ENCODE peak calls at places on chromosomes 12 and 14, in four cellular contexts. One of them, this sample, is unnamed.

GRCh38 chr14:100223332-100224171 is 15.4 kb upstream of the YY1 start:
- DNase-seq in T-helper 1 cell: no peak
- DNase-seq in NCI-H146: no peak
- DNase-seq in effector memory CD8-positive, alpha-beta T cell: no peak
- DNase-seq in this sample: no peak

GRCh38 chr12:54383041-54383609 is 1.4 kb downstream of the ZNF385A start:
- DNase-seq in NCI-H146: no peak
- DNase-seq in effector memory CD8-positive, alpha-beta T cell: no peak
- DNase-seq in T-helper 1 cell: no peak
- DNase-seq in this sample: no peak

GRCh38 chr12:132593938-132594358 is 16.4 kb downstream of the LRCOL1 start:
- DNase-seq in T-helper 1 cell: no peak
- DNase-seq in NCI-H146: peak; percentile 98
- DNase-seq in effector memory CD8-positive, alpha-beta T cell: no peak
- DNase-seq in this sample: peak; percentile 60

GRCh38 chr12:101407054-101407437 is 526 bp downstream of the ARL1 start:
- DNase-seq in effector memory CD8-positive, alpha-beta T cell: no peak
- DNase-seq in NCI-H146: peak; percentile 51
- DNase-seq in T-helper 1 cell: no peak
- DNase-seq in this sample: peak; percentile 3

GRCh38 chr12:91781114-91781513 is 364.5 kb downstream of the BTG1 start:
- DNase-seq in NCI-H146: no peak
- DNase-seq in effector memory CD8-positive, alpha-beta T cell: no peak
- DNase-seq in T-helper 1 cell: no peak
- DNase-seq in this sample: peak; percentile 19

GRCh38 chr14:74207943-74208342 is 31.3 kb upstream of the VSX2 start:
- DNase-seq in T-helper 1 cell: no peak
- DNase-seq in effector memory CD8-positive, alpha-beta T cell: no peak
- DNase-seq in NCI-H146: no peak
- DNase-seq in this sample: no peak

GRCh38 chr14:62213516-62213915 is 451.3 kb downstream of the SNAPC1 start:
- DNase-seq in effector memory CD8-positive, alpha-beta T cell: no peak
- DNase-seq in T-helper 1 cell: no peak
- DNase-seq in NCI-H146: no peak
- DNase-seq in this sample: peak; percentile 19

GRCh38 chr12:96806272-96806671 is 100.8 kb upstream of the NEDD1 start:
- DNase-seq in effector memory CD8-positive, alpha-beta T cell: no peak
- DNase-seq in T-helper 1 cell: no peak
- DNase-seq in NCI-H146: no peak
- DNase-seq in this sample: no peak

GRCh38 chr12:47767197-47767724 is 5.8 kb upstream of the SLC48A1 start:
- DNase-seq in T-helper 1 cell: peak; percentile 59
- DNase-seq in NCI-H146: peak; percentile 67
- DNase-seq in effector memory CD8-positive, alpha-beta T cell: peak; percentile 63
- DNase-seq in this sample: no peak

GRCh38 chr12:4855121-4855924 is 54.4 kb upstream of the KCNA1 start:
- DNase-seq in effector memory CD8-positive, alpha-beta T cell: peak; percentile 49
- DNase-seq in NCI-H146: peak; percentile 85
- DNase-seq in T-helper 1 cell: peak; percentile 23
- DNase-seq in this sample: peak; percentile 84

GRCh38 chr12:22255097-22255496 is 79.4 kb downstream of the ST8SIA1 start:
- DNase-seq in T-helper 1 cell: no peak
- DNase-seq in effector memory CD8-positive, alpha-beta T cell: no peak
- DNase-seq in NCI-H146: peak; percentile 15
- DNase-seq in this sample: peak; percentile 35

GRCh38 chr12:121955258-121956040 is 37.1 kb downstream of the CFAP251 start:
- DNase-seq in NCI-H146: peak; percentile 25
- DNase-seq in effector memory CD8-positive, alpha-beta T cell: no peak
- DNase-seq in T-helper 1 cell: no peak
- DNase-seq in this sample: no peak

GRCh38 chr14:91048256-91048655 is 12.2 kb downstream of the RPS6KA5 start:
- DNase-seq in effector memory CD8-positive, alpha-beta T cell: no peak
- DNase-seq in T-helper 1 cell: no peak
- DNase-seq in NCI-H146: no peak
- DNase-seq in this sample: no peak

GRCh38 chr14:36451346-36452065 is 68.5 kb downstream of the NKX2-1 start:
- DNase-seq in effector memory CD8-positive, alpha-beta T cell: no peak
- DNase-seq in T-helper 1 cell: no peak
- DNase-seq in NCI-H146: no peak
- DNase-seq in this sample: no peak

GRCh38 chr12:104201238-104202001 is 14.2 kb upstream of the TXNRD1 start:
- DNase-seq in T-helper 1 cell: peak; percentile 33
- DNase-seq in NCI-H146: peak; percentile 52
- DNase-seq in effector memory CD8-positive, alpha-beta T cell: peak; percentile 45
- DNase-seq in this sample: peak; percentile 55

GRCh38 chr14:51401272-51401671 is 161.2 kb downstream of the TMX1 start:
- DNase-seq in NCI-H146: no peak
- DNase-seq in effector memory CD8-positive, alpha-beta T cell: no peak
- DNase-seq in T-helper 1 cell: no peak
- DNase-seq in this sample: no peak

GRCh38 chr14:96177766-96178377 is 26.8 kb upstream of the BDKRB2 start:
- DNase-seq in NCI-H146: no peak
- DNase-seq in T-helper 1 cell: no peak
- DNase-seq in effector memory CD8-positive, alpha-beta T cell: no peak
- DNase-seq in this sample: no peak

GRCh38 chr14:60637490-60638452 is 11.5 kb downstream of the SIX1 start:
- DNase-seq in T-helper 1 cell: no peak
- DNase-seq in NCI-H146: no peak
- DNase-seq in effector memory CD8-positive, alpha-beta T cell: no peak
- DNase-seq in this sample: no peak

GRCh38 chr12:28172434-28173030 is 17.7 kb upstream of the CCDC91 start:
- DNase-seq in T-helper 1 cell: no peak
- DNase-seq in NCI-H146: no peak
- DNase-seq in effector memory CD8-positive, alpha-beta T cell: no peak
- DNase-seq in this sample: peak; percentile 48

GRCh38 chr12:93571854-93572711 is at the start of gene SOCS2:
- DNase-seq in effector memory CD8-positive, alpha-beta T cell: no peak
- DNase-seq in NCI-H146: peak; percentile 71
- DNase-seq in T-helper 1 cell: no peak
- DNase-seq in this sample: no peak

GRCh38 chr12:22935501-22935900 is 310.5 kb downstream of the ETNK1 start:
- DNase-seq in T-helper 1 cell: no peak
- DNase-seq in effector memory CD8-positive, alpha-beta T cell: no peak
- DNase-seq in NCI-H146: no peak
- DNase-seq in this sample: no peak

GRCh38 chr14:89618821-89619551 is 202.0 kb upstream of the FOXN3 start:
- DNase-seq in effector memory CD8-positive, alpha-beta T cell: peak; percentile 62
- DNase-seq in NCI-H146: peak; percentile 42
- DNase-seq in T-helper 1 cell: peak; percentile 49
- DNase-seq in this sample: no peak

GRCh38 chr12:97650242-97650641 is 187.6 kb downstream of the RMST start:
- DNase-seq in T-helper 1 cell: no peak
- DNase-seq in NCI-H146: no peak
- DNase-seq in effector memory CD8-positive, alpha-beta T cell: no peak
- DNase-seq in this sample: no peak

GRCh38 chr14:52061890-52062289 is 7.0 kb downstream of the NID2 start:
- DNase-seq in T-helper 1 cell: no peak
- DNase-seq in NCI-H146: no peak
- DNase-seq in effector memory CD8-positive, alpha-beta T cell: no peak
- DNase-seq in this sample: no peak

GRCh38 chr12:752673-753400 is 458 bp downstream of the WNK1 start:
- DNase-seq in NCI-H146: peak; percentile 73
- DNase-seq in effector memory CD8-positive, alpha-beta T cell: peak; percentile 25
- DNase-seq in T-helper 1 cell: peak; percentile 35
- DNase-seq in this sample: no peak

GRCh38 chr12:110165540-110166159 is 41.5 kb downstream of the IFT81 start:
- DNase-seq in NCI-H146: no peak
- DNase-seq in T-helper 1 cell: no peak
- DNase-seq in effector memory CD8-positive, alpha-beta T cell: no peak
- DNase-seq in this sample: no peak

GRCh38 chr12:131803995-131804521 is 24.1 kb upstream of the MMP17 start:
- DNase-seq in NCI-H146: no peak
- DNase-seq in effector memory CD8-positive, alpha-beta T cell: no peak
- DNase-seq in T-helper 1 cell: no peak
- DNase-seq in this sample: peak; percentile 46

GRCh38 chr14:103504991-103505565 is 17.6 kb downstream of the CKB start:
- DNase-seq in T-helper 1 cell: no peak
- DNase-seq in NCI-H146: no peak
- DNase-seq in effector memory CD8-positive, alpha-beta T cell: no peak
- DNase-seq in this sample: no peak

GRCh38 chr14:93027810-93028723 is 87.7 kb downstream of the ITPK1 start:
- DNase-seq in T-helper 1 cell: no peak
- DNase-seq in effector memory CD8-positive, alpha-beta T cell: no peak
- DNase-seq in NCI-H146: no peak
- DNase-seq in this sample: no peak

GRCh38 chr14:89215166-89215940 is 201.7 kb downstream of the FOXN3 start:
- DNase-seq in NCI-H146: no peak
- DNase-seq in effector memory CD8-positive, alpha-beta T cell: no peak
- DNase-seq in T-helper 1 cell: no peak
- DNase-seq in this sample: no peak

GRCh38 chr12:64039285-64039871 is 182.7 kb downstream of the KICS2 start:
- DNase-seq in effector memory CD8-positive, alpha-beta T cell: no peak
- DNase-seq in T-helper 1 cell: no peak
- DNase-seq in NCI-H146: peak; percentile 97
- DNase-seq in this sample: peak; percentile 33

GRCh38 chr12:47777741-47778558 is 4.9 kb downstream of the SLC48A1 start:
- DNase-seq in T-helper 1 cell: no peak
- DNase-seq in NCI-H146: no peak
- DNase-seq in effector memory CD8-positive, alpha-beta T cell: no peak
- DNase-seq in this sample: no peak

GRCh38 chr14:30624132-30624423 is 2.0 kb downstream of the SCFD1 start:
- DNase-seq in effector memory CD8-positive, alpha-beta T cell: no peak
- DNase-seq in T-helper 1 cell: no peak
- DNase-seq in NCI-H146: no peak
- DNase-seq in this sample: no peak

GRCh38 chr12:121057794-121058193 is 18.7 kb upstream of the OASL start:
- DNase-seq in NCI-H146: no peak
- DNase-seq in T-helper 1 cell: no peak
- DNase-seq in effector memory CD8-positive, alpha-beta T cell: no peak
- DNase-seq in this sample: no peak